ENCODE peak calls at places on chromosome 13, in seven cellular contexts. R is memory B cell; A is left colon; P is HCT116; U is right cardiac atrium; W is CD4-positive, alpha-beta T cell; E is natural killer cell. O is an unnamed sample.

GRCh38 chr13:28476919-28477708 is 17.8 kb downstream of the FLT1 start:
- ATAC-seq in U (no peak), P (no peak), A (peak; percentile 63), E (no peak), W (no peak), R (no peak), O (no peak)

GRCh38 chr13:112391747-112392146 is 15.6 kb downstream of the SPACA7 start:
- ATAC-seq in R (no peak), P (no peak), W (no peak), E (no peak), U (no peak), A (no peak), O (no peak)

GRCh38 chr13:27556109-27556508 is 64.2 kb downstream of the LNX2 start:
- ATAC-seq in P (no peak), R (no peak), E (no peak), U (no peak), A (no peak), W (no peak), O (no peak)

GRCh38 chr13:38355595-38356120 is 6.0 kb downstream of the UFM1 start:
- ATAC-seq in E (no peak), A (no peak), R (no peak), U (no peak), W (no peak), P (no peak), O (no peak)

GRCh38 chr13:75263741-75264407 is 218.1 kb downstream of the TBC1D4 start:
- ATAC-seq in E (no peak), R (no peak), P (no peak), A (no peak), W (no peak), U (no peak), O (no peak)

GRCh38 chr13:110073982-110074381 is 233.0 kb downstream of the COL4A1 start:
- ATAC-seq in W (no peak), P (peak; percentile 50), A (no peak), U (no peak), E (no peak), R (no peak), O (no peak)

GRCh38 chr13:114077938-114078335 is 54.5 kb downstream of the RASA3 start:
- ATAC-seq in E (peak; percentile 68), U (peak; percentile 66), A (no peak), R (no peak), P (no peak), W (no peak), O (no peak)

GRCh38 chr13:47831265-47831664 is 169.8 kb downstream of the SUCLA2 start:
- ATAC-seq in R (no peak), P (no peak), W (no peak), A (no peak), E (no peak), U (no peak), O (no peak)

GRCh38 chr13:36345438-36346221 is 564 bp downstream of the SPART start:
- ATAC-seq in W (peak; percentile 32), A (peak; percentile 27), U (peak; percentile 76), P (no peak), E (peak; percentile 34), R (peak; percentile 42), O (peak; percentile 60)

O was measured in esophagus mucosa.